ENCODE peak calls at places on chromosomes 4 and X, in ten cellular contexts. J, C, W, L, X, P, R, B, Q and D are unnamed samples.

GRCh38 chr4:154998773-154999172 is 209.7 kb upstream of the NPY2R start:
- DNase-seq in J (no peak), C (no peak), W (no peak), L (no peak), X (no peak), P (no peak), R (no peak), B (no peak), Q (no peak), D (no peak)

GRCh38 chr4:167265231-167265630 is 30.9 kb upstream of the SPOCK3 start:
- DNase-seq in J (peak; percentile 80), C (no peak), W (no peak), L (no peak), X (no peak), P (no peak), R (no peak), B (no peak), Q (no peak), D (no peak)

GRCh38 chr4:37440519-37440900 is 196.0 kb downstream of the NWD2 start:
- DNase-seq in J (peak; percentile 51), C (no peak), W (no peak), L (no peak), X (no peak), P (no peak), R (no peak), B (no peak), Q (no peak), D (no peak)

GRCh38 chr4:173334891-173335754 is 965 bp upstream of the HMGB2 start:
- DNase-seq in J (peak; percentile 79), C (peak; percentile 49), W (peak; percentile 87), L (peak; percentile 84), X (peak; percentile 95), P (peak; percentile 77), R (peak; percentile 90), B (peak; percentile 12), Q (peak; percentile 12), D (peak; percentile 74)

GRCh38 chr4:74716436-74716765 is 77.9 kb downstream of the BTC start:
- DNase-seq in J (no peak), C (no peak), W (no peak), L (no peak), X (no peak), P (no peak), R (no peak), B (no peak), Q (no peak), D (no peak)

GRCh38 chrX:108412783-108413182 is 25.4 kb downstream of the COL4A6 start:
- DNase-seq in J (peak; percentile 65), C (no peak), W (no peak), L (no peak), X (no peak), P (no peak), R (no peak), B (no peak), Q (no peak), D (no peak)

GRCh38 chr4:147901388-147901787 is 169.5 kb downstream of the ARHGAP10 start:
- DNase-seq in J (no peak), C (no peak), W (no peak), L (no peak), X (no peak), P (no peak), R (no peak), B (no peak), Q (no peak), D (no peak)

GRCh38 chrX:142804085-142804484 is 221.6 kb upstream of the SPANXN4 start:
- DNase-seq in J (no peak), C (no peak), W (peak; percentile 6), L (no peak), X (peak; percentile 47), P (no peak), R (no peak), B (no peak), Q (no peak), D (peak; percentile 30)

GRCh38 chr4:11367371-11367770 is 61.3 kb downstream of the HS3ST1 start:
- DNase-seq in J (peak; percentile 18), C (no peak), W (no peak), L (no peak), X (no peak), P (peak; percentile 93), R (no peak), B (no peak), Q (no peak), D (no peak)

GRCh38 chr4:77146426-77147399 is 10.3 kb upstream of the CCNG2 start:
- DNase-seq in J (peak; percentile 74), C (no peak), W (no peak), L (no peak), X (no peak), P (no peak), R (peak; percentile 41), B (no peak), Q (no peak), D (no peak)

GRCh38 chr4:173490817-173491518 is 39.1 kb downstream of the HAND2 start:
- DNase-seq in J (peak; percentile 20), C (no peak), W (no peak), L (no peak), X (no peak), P (no peak), R (peak; percentile 89), B (no peak), Q (no peak), D (peak; percentile 43)

GRCh38 chr4:162939086-162939485 is 227.6 kb downstream of the NAF1 start:
- DNase-seq in J (no peak), C (no peak), W (no peak), L (no peak), X (no peak), P (no peak), R (no peak), B (no peak), Q (no peak), D (no peak)

GRCh38 chr4:26206981-26207380 is 113.8 kb upstream of the RBPJ start:
- DNase-seq in J (no peak), C (no peak), W (no peak), L (no peak), X (no peak), P (no peak), R (no peak), B (no peak), Q (no peak), D (peak; percentile 85)

GRCh38 chrX:155768036-155768769 is 112.9 kb upstream of the VAMP7 start:
- DNase-seq in J (peak; percentile 49), C (no peak), W (no peak), L (peak; percentile 27), X (no peak), P (no peak), R (no peak), B (no peak), Q (no peak), D (no peak)

GRCh38 chrX:56802428-56802827 is 73.4 kb downstream of the NBDY start:
- DNase-seq in J (no peak), C (no peak), W (no peak), L (no peak), X (no peak), P (no peak), R (no peak), B (no peak), Q (no peak), D (no peak)

GRCh38 chr4:171928336-171928735 is 115.1 kb downstream of the GALNTL6 start:
- DNase-seq in J (no peak), C (no peak), W (no peak), L (no peak), X (no peak), P (no peak), R (no peak), B (no peak), Q (no peak), D (no peak)

GRCh38 chr4:25827373-25827772 is 35.4 kb downstream of the SEL1L3 start:
- DNase-seq in J (no peak), C (no peak), W (no peak), L (no peak), X (no peak), P (no peak), R (no peak), B (no peak), Q (no peak), D (no peak)

GRCh38 chr4:106301393-106302084 is 14.5 kb downstream of the TBCK start:
- DNase-seq in J (no peak), C (no peak), W (no peak), L (no peak), X (peak; percentile 25), P (no peak), R (no peak), B (no peak), Q (no peak), D (no peak)

GRCh38 chr4:54199919-54200318 is 29.2 kb upstream of the PDGFRA start:
- DNase-seq in J (no peak), C (no peak), W (no peak), L (no peak), X (no peak), P (no peak), R (no peak), B (no peak), Q (no peak), D (no peak)

GRCh38 chr4:82898322-82899243 is 2.0 kb upstream of the THAP9 start:
- DNase-seq in J (peak; percentile 83), C (no peak), W (no peak), L (no peak), X (no peak), P (no peak), R (peak; percentile 55), B (no peak), Q (no peak), D (no peak)

GRCh38 chr4:134328741-134329140 is 127.2 kb upstream of the PABPC4L start:
- DNase-seq in J (no peak), C (no peak), W (no peak), L (no peak), X (peak; percentile 2), P (no peak), R (no peak), B (no peak), Q (no peak), D (no peak)

GRCh38 chrX:36974896-36975295 is 33.3 kb upstream of the FAM47C start:
- DNase-seq in J (no peak), C (no peak), W (no peak), L (no peak), X (no peak), P (no peak), R (no peak), B (no peak), Q (no peak), D (no peak)

GRCh38 chrX:153226344-153227190 is 47.5 kb downstream of the MAGEA1 start:
- DNase-seq in J (peak; percentile 91), C (peak; percentile 2), W (peak; percentile 83), L (peak; percentile 38), X (peak; percentile 98), P (no peak), R (no peak), B (no peak), Q (no peak), D (no peak)

GRCh38 chr4:121690001-121690400 is 6.8 kb downstream of the ANXA5 start:
- DNase-seq in J (peak; percentile 62), C (no peak), W (no peak), L (no peak), X (no peak), P (no peak), R (no peak), B (no peak), Q (no peak), D (no peak)

GRCh38 chrX:28876901-28877300 is 289.7 kb downstream of the IL1RAPL1 start:
- DNase-seq in J (no peak), C (no peak), W (no peak), L (no peak), X (no peak), P (no peak), R (no peak), B (no peak), Q (no peak), D (no peak)

GRCh38 chrX:153974003-153974725 is 1.6 kb downstream of the TMEM187 start:
- DNase-seq in J (no peak), C (no peak), W (no peak), L (peak; percentile 70), X (no peak), P (no peak), R (no peak), B (no peak), Q (no peak), D (no peak)

GRCh38 chr4:175657571-175657970 is 154.5 kb downstream of the GPM6A start:
- DNase-seq in J (peak; percentile 0), C (no peak), W (no peak), L (no peak), X (no peak), P (no peak), R (no peak), B (no peak), Q (no peak), D (no peak)

GRCh38 chrX:51332188-51332942 is at the start of gene NUDT10:
- DNase-seq in J (peak; percentile 30), C (peak; percentile 60), W (peak; percentile 86), L (peak; percentile 37), X (peak; percentile 81), P (peak; percentile 74), R (no peak), B (peak; percentile 3), Q (peak; percentile 38), D (peak; percentile 83)